ENCODE peak calls at places on chromosomes 7 and 10, in four cellular contexts. K is dorsolateral prefrontal cortex, V is hypothalamus, Y is mesenchymal stem cell. F is an unnamed sample.

GRCh38 chr7:155377071-155377836 is 79.6 kb downstream of the INSIG1 start:
- DNase-seq in K (no peak), V (no peak), Y (no peak), F (no peak)

GRCh38 chr10:62264702-62265436 is 3.8 kb downstream of the RTKN2 start:
- DNase-seq in K (no peak), V (no peak), Y (peak; percentile 92), F (peak; percentile 44)

GRCh38 chr7:156764016-156764669 is 123.6 kb downstream of the RNF32 start:
- DNase-seq in K (peak; percentile 80), V (no peak), Y (peak; percentile 81), F (no peak)

GRCh38 chr10:117734626-117735405 is 192.3 kb downstream of the EMX2 start:
- DNase-seq in K (no peak), V (no peak), Y (no peak), F (no peak)

GRCh38 chr10:62681211-62681940 is 123.1 kb upstream of the ADO start:
- DNase-seq in K (no peak), V (no peak), Y (peak; percentile 2), F (peak; percentile 85)

GRCh38 chr10:86899128-86899527 is 58.3 kb downstream of the MMRN2 start:
- DNase-seq in K (no peak), V (no peak), Y (no peak), F (no peak)

GRCh38 chr7:21981524-21981923 is 35.8 kb upstream of the CDCA7L start:
- DNase-seq in K (no peak), V (no peak), Y (no peak), F (no peak)

GRCh38 chr7:155362380-155363145 is 64.9 kb downstream of the INSIG1 start:
- DNase-seq in K (no peak), V (no peak), Y (no peak), F (no peak)

GRCh38 chr10:11713186-11713743 is 28.9 kb upstream of the ECHDC3 start:
- DNase-seq in K (no peak), V (no peak), Y (no peak), F (no peak)

GRCh38 chr10:114367676-114368391 is 36.5 kb downstream of the AFAP1L2 start:
- DNase-seq in K (no peak), V (no peak), Y (peak; percentile 90), F (no peak)

GRCh38 chr7:128110641-128111365 is 79.6 kb upstream of the LRRC4 start:
- DNase-seq in K (no peak), V (no peak), Y (no peak), F (no peak)

GRCh38 chr7:131605280-131605878 is 49.0 kb upstream of the PODXL start:
- DNase-seq in K (no peak), V (no peak), Y (no peak), F (no peak)

GRCh38 chr7:150753239-150753638 is 16.0 kb downstream of the GIMAP5 start:
- DNase-seq in K (no peak), V (no peak), Y (no peak), F (no peak)